ENCODE peak calls at places on chromosomes 11 and 22, in six cellular contexts. One of them, this sample, is unnamed.

GRCh38 chr22:32702421-32702820 is 99.1 kb upstream of the TIMP3 start:
- DNase-seq in progenitor cell of endocrine pancreas: no peak
- DNase-seq in lower leg skin: no peak
- DNase-seq in cardiac muscle cell: no peak
- DNase-seq in CD8-positive, alpha-beta T cell: no peak
- DNase-seq in CD4-positive, alpha-beta T cell: no peak
- DNase-seq in this sample: no peak

GRCh38 chr11:12287374-12288211 is 89.8 kb upstream of the PARVA start:
- DNase-seq in CD4-positive, alpha-beta T cell: no peak
- DNase-seq in lower leg skin: peak
- DNase-seq in CD8-positive, alpha-beta T cell: no peak
- DNase-seq in progenitor cell of endocrine pancreas: peak
- DNase-seq in cardiac muscle cell: peak
- DNase-seq in this sample: no peak

GRCh38 chr11:32052218-32052617 is 38.7 kb upstream of the RCN1 start:
- DNase-seq in CD8-positive, alpha-beta T cell: peak
- DNase-seq in CD4-positive, alpha-beta T cell: peak
- DNase-seq in lower leg skin: peak
- DNase-seq in cardiac muscle cell: peak
- DNase-seq in progenitor cell of endocrine pancreas: peak
- DNase-seq in this sample: no peak

GRCh38 chr22:26671317-26672059 is 14.1 kb downstream of the MIAT start:
- DNase-seq in progenitor cell of endocrine pancreas: no peak
- DNase-seq in CD8-positive, alpha-beta T cell: peak
- DNase-seq in CD4-positive, alpha-beta T cell: peak
- DNase-seq in cardiac muscle cell: no peak
- DNase-seq in lower leg skin: peak
- DNase-seq in this sample: peak

GRCh38 chr11:12214751-12215150 is 104.4 kb downstream of the MICAL2 start:
- DNase-seq in lower leg skin: no peak
- DNase-seq in progenitor cell of endocrine pancreas: no peak
- DNase-seq in cardiac muscle cell: no peak
- DNase-seq in CD8-positive, alpha-beta T cell: no peak
- DNase-seq in CD4-positive, alpha-beta T cell: no peak
- DNase-seq in this sample: no peak

GRCh38 chr11:64040684-64041267 is 5.0 kb downstream of the FLRT1 start:
- DNase-seq in cardiac muscle cell: peak
- DNase-seq in CD4-positive, alpha-beta T cell: no peak
- DNase-seq in progenitor cell of endocrine pancreas: no peak
- DNase-seq in CD8-positive, alpha-beta T cell: no peak
- DNase-seq in lower leg skin: no peak
- DNase-seq in this sample: no peak

GRCh38 chr11:57543601-57544000 is 6.2 kb downstream of the SMTNL1 start:
- DNase-seq in lower leg skin: no peak
- DNase-seq in CD8-positive, alpha-beta T cell: no peak
- DNase-seq in progenitor cell of endocrine pancreas: no peak
- DNase-seq in CD4-positive, alpha-beta T cell: no peak
- DNase-seq in cardiac muscle cell: no peak
- DNase-seq in this sample: no peak

GRCh38 chr22:18044548-18045271 is 20.3 kb upstream of the MICAL3 start:
- DNase-seq in CD4-positive, alpha-beta T cell: no peak
- DNase-seq in progenitor cell of endocrine pancreas: no peak
- DNase-seq in CD8-positive, alpha-beta T cell: no peak
- DNase-seq in lower leg skin: no peak
- DNase-seq in cardiac muscle cell: no peak
- DNase-seq in this sample: no peak

GRCh38 chr11:65026810-65027209 is 429 bp upstream of the SNX15 start:
- DNase-seq in progenitor cell of endocrine pancreas: no peak
- DNase-seq in lower leg skin: no peak
- DNase-seq in CD4-positive, alpha-beta T cell: no peak
- DNase-seq in CD8-positive, alpha-beta T cell: no peak
- DNase-seq in cardiac muscle cell: no peak
- DNase-seq in this sample: no peak

GRCh38 chr22:25146311-25146710 is 53.3 kb upstream of the CRYBB3 start:
- DNase-seq in cardiac muscle cell: no peak
- DNase-seq in progenitor cell of endocrine pancreas: no peak
- DNase-seq in CD4-positive, alpha-beta T cell: no peak
- DNase-seq in CD8-positive, alpha-beta T cell: no peak
- DNase-seq in lower leg skin: no peak
- DNase-seq in this sample: no peak

GRCh38 chr11:11555228-11555627 is 66.6 kb downstream of the GALNT18 start:
- DNase-seq in cardiac muscle cell: peak
- DNase-seq in CD4-positive, alpha-beta T cell: no peak
- DNase-seq in CD8-positive, alpha-beta T cell: no peak
- DNase-seq in progenitor cell of endocrine pancreas: no peak
- DNase-seq in lower leg skin: no peak
- DNase-seq in this sample: no peak

GRCh38 chr11:24312464-24313238 is 184.2 kb upstream of the LUZP2 start:
- DNase-seq in lower leg skin: no peak
- DNase-seq in CD4-positive, alpha-beta T cell: no peak
- DNase-seq in cardiac muscle cell: no peak
- DNase-seq in CD8-positive, alpha-beta T cell: no peak
- DNase-seq in progenitor cell of endocrine pancreas: no peak
- DNase-seq in this sample: no peak

GRCh38 chr11:116881153-116881552 is 43.7 kb upstream of the APOA1 start:
- DNase-seq in CD4-positive, alpha-beta T cell: no peak
- DNase-seq in CD8-positive, alpha-beta T cell: no peak
- DNase-seq in cardiac muscle cell: no peak
- DNase-seq in lower leg skin: no peak
- DNase-seq in progenitor cell of endocrine pancreas: no peak
- DNase-seq in this sample: no peak

DNA sequence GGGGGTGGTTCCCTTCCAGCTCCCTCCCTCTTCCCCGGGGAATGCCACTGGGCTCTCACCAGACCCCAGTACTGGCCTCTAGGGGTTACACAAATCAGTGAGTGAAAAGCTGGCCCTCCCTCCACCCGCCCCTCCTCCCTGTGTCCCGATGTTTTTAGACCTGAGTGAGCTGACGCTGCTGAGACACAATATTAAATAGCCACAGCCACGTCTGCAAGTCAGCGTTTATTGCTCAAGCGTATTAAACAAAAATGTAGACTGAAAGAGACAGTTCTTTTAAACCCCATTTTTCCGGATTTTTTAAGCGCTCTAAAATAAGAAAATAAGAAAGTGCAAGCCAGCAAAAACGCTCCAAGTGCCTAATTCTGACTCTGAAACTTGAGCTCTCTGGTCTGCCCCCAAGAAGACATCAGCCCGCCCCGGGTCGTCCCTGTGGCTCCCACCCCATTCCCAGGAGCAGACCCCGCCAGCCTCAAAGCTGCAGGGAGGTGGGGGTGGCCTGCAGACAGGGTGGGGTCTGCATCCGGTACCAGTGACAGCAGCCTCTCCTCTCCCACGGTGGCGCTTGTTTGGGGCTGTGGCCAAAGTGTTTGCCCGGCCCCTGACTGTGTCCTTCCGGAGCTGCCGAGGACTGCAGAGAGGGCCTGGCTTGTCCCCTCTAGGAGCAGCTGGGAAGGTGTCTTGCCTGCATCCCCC is 1.2 kb upstream of the TTLL8 start:
- DNase-seq in progenitor cell of endocrine pancreas: no peak
- DNase-seq in CD8-positive, alpha-beta T cell: no peak
- DNase-seq in cardiac muscle cell: peak
- DNase-seq in lower leg skin: no peak
- DNase-seq in CD4-positive, alpha-beta T cell: no peak
- DNase-seq in this sample: no peak
- TF ChIP-seq CTCF in progenitor cell of endocrine pancreas: peak
- TF ChIP-seq CTCF in CD8-positive, alpha-beta T cell: no peak
- TF ChIP-seq CTCF in cardiac muscle cell: peak
- TF ChIP-seq CTCF in lower leg skin: no peak
- TF ChIP-seq CTCF in CD4-positive, alpha-beta T cell: no peak
- TF ChIP-seq CTCF in this sample: no peak

GRCh38 chr11:58615556-58615955 is 6.9 kb upstream of the CNTF start:
- DNase-seq in CD8-positive, alpha-beta T cell: no peak
- DNase-seq in CD4-positive, alpha-beta T cell: no peak
- DNase-seq in lower leg skin: no peak
- DNase-seq in cardiac muscle cell: no peak
- DNase-seq in progenitor cell of endocrine pancreas: no peak
- DNase-seq in this sample: no peak

GRCh38 chr11:58622344-58622743 is at the start of gene CNTF:
- DNase-seq in CD8-positive, alpha-beta T cell: no peak
- DNase-seq in cardiac muscle cell: no peak
- DNase-seq in progenitor cell of endocrine pancreas: no peak
- DNase-seq in CD4-positive, alpha-beta T cell: no peak
- DNase-seq in lower leg skin: no peak
- DNase-seq in this sample: no peak

GRCh38 chr11:58621586-58622262 is 741 bp upstream of the CNTF start:
- DNase-seq in CD4-positive, alpha-beta T cell: no peak
- DNase-seq in lower leg skin: no peak
- DNase-seq in CD8-positive, alpha-beta T cell: no peak
- DNase-seq in progenitor cell of endocrine pancreas: no peak
- DNase-seq in cardiac muscle cell: no peak
- DNase-seq in this sample: no peak

GRCh38 chr11:58616594-58616993 is 5.9 kb upstream of the CNTF start:
- DNase-seq in cardiac muscle cell: no peak
- DNase-seq in progenitor cell of endocrine pancreas: no peak
- DNase-seq in lower leg skin: peak
- DNase-seq in CD8-positive, alpha-beta T cell: no peak
- DNase-seq in CD4-positive, alpha-beta T cell: no peak
- DNase-seq in this sample: no peak

DNA sequence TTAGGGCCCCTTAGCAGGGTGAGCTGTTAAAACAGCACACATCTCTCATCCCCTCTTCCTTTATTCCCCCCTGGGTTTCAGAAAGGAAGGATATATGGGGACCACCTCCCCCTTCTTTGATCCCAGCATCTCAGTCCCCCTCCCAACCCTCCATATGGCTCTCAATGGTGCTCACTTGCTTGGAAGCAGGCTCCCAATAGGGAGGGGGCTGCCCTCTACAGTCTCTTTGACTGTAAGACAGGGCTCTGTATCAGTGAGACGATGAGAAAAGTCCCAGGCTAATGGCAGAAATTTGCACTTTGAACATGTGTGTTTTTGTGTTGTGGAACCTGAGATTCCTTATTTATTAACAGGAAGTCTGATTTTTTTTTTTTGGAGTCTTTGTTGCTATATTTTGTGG is 4.2 kb upstream of the CNTF start:
- DNase-seq in CD4-positive, alpha-beta T cell: no peak
- DNase-seq in lower leg skin: no peak
- DNase-seq in progenitor cell of endocrine pancreas: no peak
- DNase-seq in CD8-positive, alpha-beta T cell: no peak
- DNase-seq in cardiac muscle cell: no peak
- DNase-seq in this sample: no peak
- TF ChIP-seq CTCF in CD4-positive, alpha-beta T cell: no peak
- TF ChIP-seq CTCF in lower leg skin: no peak
- TF ChIP-seq CTCF in progenitor cell of endocrine pancreas: no peak
- TF ChIP-seq CTCF in CD8-positive, alpha-beta T cell: no peak
- TF ChIP-seq CTCF in cardiac muscle cell: peak
- TF ChIP-seq CTCF in this sample: no peak

GRCh38 chr11:66543263-66544107 is 2.4 kb downstream of the ZDHHC24 start:
- DNase-seq in lower leg skin: no peak
- DNase-seq in CD4-positive, alpha-beta T cell: peak
- DNase-seq in CD8-positive, alpha-beta T cell: peak
- DNase-seq in cardiac muscle cell: no peak
- DNase-seq in progenitor cell of endocrine pancreas: peak
- DNase-seq in this sample: peak
- TF ChIP-seq CTCF in lower leg skin: no peak
- TF ChIP-seq CTCF in CD4-positive, alpha-beta T cell: peak
- TF ChIP-seq CTCF in CD8-positive, alpha-beta T cell: peak
- TF ChIP-seq CTCF in cardiac muscle cell: peak
- TF ChIP-seq CTCF in progenitor cell of endocrine pancreas: peak
- TF ChIP-seq CTCF in this sample: no peak

GRCh38 chr11:119046489-119046888 is 10.5 kb downstream of the HYOU1 start:
- DNase-seq in progenitor cell of endocrine pancreas: no peak
- DNase-seq in CD8-positive, alpha-beta T cell: no peak
- DNase-seq in lower leg skin: no peak
- DNase-seq in cardiac muscle cell: no peak
- DNase-seq in CD4-positive, alpha-beta T cell: no peak
- DNase-seq in this sample: no peak

GRCh38 chr11:119048644-119049043 is 8.4 kb downstream of the HYOU1 start:
- DNase-seq in CD8-positive, alpha-beta T cell: no peak
- DNase-seq in lower leg skin: no peak
- DNase-seq in CD4-positive, alpha-beta T cell: no peak
- DNase-seq in cardiac muscle cell: no peak
- DNase-seq in progenitor cell of endocrine pancreas: no peak
- DNase-seq in this sample: no peak

GRCh38 chr11:119047205-119047604 is 9.8 kb downstream of the HYOU1 start:
- DNase-seq in lower leg skin: no peak
- DNase-seq in CD8-positive, alpha-beta T cell: no peak
- DNase-seq in CD4-positive, alpha-beta T cell: no peak
- DNase-seq in progenitor cell of endocrine pancreas: no peak
- DNase-seq in cardiac muscle cell: no peak
- DNase-seq in this sample: no peak

GRCh38 chr11:119051440-119052162 is 5.4 kb downstream of the HYOU1 start:
- DNase-seq in lower leg skin: no peak
- DNase-seq in progenitor cell of endocrine pancreas: no peak
- DNase-seq in cardiac muscle cell: no peak
- DNase-seq in CD4-positive, alpha-beta T cell: no peak
- DNase-seq in CD8-positive, alpha-beta T cell: no peak
- DNase-seq in this sample: peak

GRCh38 chr11:119049081-119049480 is 7.9 kb downstream of the HYOU1 start:
- DNase-seq in CD4-positive, alpha-beta T cell: no peak
- DNase-seq in progenitor cell of endocrine pancreas: no peak
- DNase-seq in CD8-positive, alpha-beta T cell: no peak
- DNase-seq in cardiac muscle cell: no peak
- DNase-seq in lower leg skin: no peak
- DNase-seq in this sample: no peak
- TF ChIP-seq CTCF in CD4-positive, alpha-beta T cell: no peak
- TF ChIP-seq CTCF in progenitor cell of endocrine pancreas: no peak
- TF ChIP-seq CTCF in CD8-positive, alpha-beta T cell: no peak
- TF ChIP-seq CTCF in cardiac muscle cell: no peak
- TF ChIP-seq CTCF in lower leg skin: no peak
- TF ChIP-seq CTCF in this sample: no peak

GRCh38 chr11:61580292-61580888 is 486 bp downstream of the SYT7 start:
- DNase-seq in cardiac muscle cell: no peak
- DNase-seq in lower leg skin: no peak
- DNase-seq in progenitor cell of endocrine pancreas: no peak
- DNase-seq in CD4-positive, alpha-beta T cell: no peak
- DNase-seq in CD8-positive, alpha-beta T cell: no peak
- DNase-seq in this sample: peak
- TF ChIP-seq CTCF in cardiac muscle cell: no peak
- TF ChIP-seq CTCF in lower leg skin: no peak
- TF ChIP-seq CTCF in progenitor cell of endocrine pancreas: peak
- TF ChIP-seq CTCF in CD4-positive, alpha-beta T cell: no peak
- TF ChIP-seq CTCF in CD8-positive, alpha-beta T cell: no peak
- TF ChIP-seq CTCF in this sample: no peak

GRCh38 chr11:131512228-131512627 is 141.8 kb downstream of the NTM start:
- DNase-seq in progenitor cell of endocrine pancreas: no peak
- DNase-seq in lower leg skin: no peak
- DNase-seq in CD4-positive, alpha-beta T cell: no peak
- DNase-seq in cardiac muscle cell: no peak
- DNase-seq in CD8-positive, alpha-beta T cell: no peak
- DNase-seq in this sample: no peak
- TF ChIP-seq CTCF in progenitor cell of endocrine pancreas: no peak
- TF ChIP-seq CTCF in lower leg skin: no peak
- TF ChIP-seq CTCF in CD4-positive, alpha-beta T cell: no peak
- TF ChIP-seq CTCF in cardiac muscle cell: no peak
- TF ChIP-seq CTCF in CD8-positive, alpha-beta T cell: no peak
- TF ChIP-seq CTCF in this sample: no peak

GRCh38 chr11:119583585-119583984 is 145.4 kb downstream of the NECTIN1 start:
- DNase-seq in progenitor cell of endocrine pancreas: no peak
- DNase-seq in lower leg skin: no peak
- DNase-seq in CD8-positive, alpha-beta T cell: no peak
- DNase-seq in cardiac muscle cell: no peak
- DNase-seq in CD4-positive, alpha-beta T cell: no peak
- DNase-seq in this sample: no peak
- TF ChIP-seq CTCF in progenitor cell of endocrine pancreas: peak
- TF ChIP-seq CTCF in lower leg skin: no peak
- TF ChIP-seq CTCF in CD8-positive, alpha-beta T cell: no peak
- TF ChIP-seq CTCF in cardiac muscle cell: peak
- TF ChIP-seq CTCF in CD4-positive, alpha-beta T cell: no peak
- TF ChIP-seq CTCF in this sample: no peak